ENCODE peak calls at places on chromosomes 1 and 21, in nine cellular contexts. A, Q, X, F, S, M, D, L and I are unnamed samples. For H3K36me3, the result is how much of the 10 kb centered on the place peaks cover.

GRCh38 chr1:221620437-221621384 is 121.2 kb downstream of the DUSP10 start:
- DNase-seq in A (no peak), Q (peak), X (no peak), F (peak), S (no peak), M (no peak), D (no peak), L (no peak), I (no peak)

GRCh38 chr1:42952353-42953001 is 6.2 kb downstream of the SLC2A1 start:
- DNase-seq in A (peak), Q (no peak), X (no peak), F (no peak), S (no peak), M (no peak), D (no peak), L (no peak), I (no peak)

GRCh38 chr21:46048926-46049889 is 48.7 kb upstream of the COL6A2 start:
- DNase-seq in A (peak), Q (peak), X (no peak), F (peak), S (peak), M (peak), D (peak), L (peak), I (peak)

GRCh38 chr1:1431006-1431844 is 4.3 kb upstream of the VWA1 start:
- DNase-seq in A (no peak), Q (no peak), X (peak), F (no peak), S (no peak), M (no peak), D (no peak), L (no peak), I (no peak)

GRCh38 chr1:64366821-64367220 is 103.1 kb upstream of the CACHD1 start:
- DNase-seq in A (no peak), Q (no peak), X (no peak), F (no peak), S (no peak), M (no peak), D (no peak), L (no peak), I (no peak)

GRCh38 chr1:220544901-220545303 is 17.0 kb downstream of the MARK1 start:
- DNase-seq in A (no peak), Q (no peak), X (no peak), F (peak), S (no peak), M (no peak), D (no peak), L (no peak), I (no peak)

GRCh38 chr21:43280949-43281633 is 112.3 kb downstream of the CRYAA start:
- DNase-seq in A (no peak), Q (no peak), X (peak), F (no peak), S (no peak), M (no peak), D (no peak), L (no peak), I (no peak)

GRCh38 chr1:150186789-150187559 is 37.3 kb downstream of the PLEKHO1 start:
- DNase-seq in A (peak), Q (peak), X (no peak), F (peak), S (no peak), M (no peak), D (no peak), L (peak), I (no peak)

GRCh38 chr1:198901280-198901679 is 262.4 kb downstream of the PTPRC start:
- DNase-seq in A (no peak), Q (no peak), X (no peak), F (no peak), S (no peak), M (no peak), D (no peak), L (no peak), I (no peak)

GRCh38 chr1:68819190-68819829 is 322.4 kb upstream of the DEPDC1 start:
- DNase-seq in A (peak), Q (peak), X (no peak), F (peak), S (no peak), M (no peak), D (no peak), L (no peak), I (no peak)

GRCh38 chr21:20108976-20109375 is 889.2 kb upstream of the NCAM2 start:
- DNase-seq in A (no peak), Q (no peak), X (no peak), F (no peak), S (no peak), M (no peak), D (no peak), L (no peak), I (no peak)

GRCh38 chr1:156961709-156962108 is 41.3 kb downstream of the LRRC71 start:
- DNase-seq in A (no peak), Q (no peak), X (no peak), F (no peak), S (no peak), M (no peak), D (no peak), L (no peak), I (no peak)

GRCh38 chr1:169387383-169387782 is 19.4 kb downstream of the BLZF1 start:
- DNase-seq in A (no peak), Q (no peak), X (no peak), F (no peak), S (no peak), M (no peak), D (no peak), L (no peak), I (no peak)

GRCh38 chr21:14215971-14216621 is at the start of gene RBM11:
- DNase-seq in A (peak), Q (no peak), X (peak), F (peak), S (peak), M (peak), D (peak), L (peak), I (peak)

GRCh38 chr1:236724049-236724448 is 37.8 kb downstream of the ACTN2 start:
- DNase-seq in A (no peak), Q (no peak), X (no peak), F (no peak), S (no peak), M (no peak), D (no peak), L (no peak), I (no peak)

GRCh38 chr1:147080013-147080661 is 92.1 kb downstream of the PRKAB2 start:
- DNase-seq in A (no peak), Q (no peak), X (peak), F (no peak), S (no peak), M (no peak), D (no peak), L (no peak), I (no peak)

GRCh38 chr21:34074283-34075098 is 1.1 kb downstream of the MRPS6 start:
- DNase-seq in A (no peak), Q (no peak), X (no peak), F (no peak), S (peak), M (no peak), D (no peak), L (no peak), I (no peak)

GRCh38 chr1:116488052-116488451 is 82.8 kb downstream of the CD58 start:
- DNase-seq in A (no peak), Q (no peak), X (no peak), F (no peak), S (no peak), M (no peak), D (no peak), L (no peak), I (no peak)

GRCh38 chr1:100343897-100344296 is 8.4 kb upstream of the CDC14A start:
- DNase-seq in A (no peak), Q (no peak), X (no peak), F (no peak), S (no peak), M (no peak), D (no peak), L (no peak), I (no peak)

GRCh38 chr1:214216779-214217178 is 64.2 kb upstream of the SMYD2 start:
- DNase-seq in A (no peak), Q (no peak), X (no peak), F (no peak), S (no peak), M (no peak), D (no peak), L (no peak), I (peak)

GRCh38 chr1:147292635-147293251 is 50.3 kb downstream of the CHD1L start:
- DNase-seq in A (peak), Q (peak), X (no peak), F (peak), S (no peak), M (no peak), D (peak), L (no peak), I (no peak)

GRCh38 chr1:75203415-75204277 is 69.5 kb downstream of the LHX8 start:
- DNase-seq in A (peak), Q (peak), X (no peak), F (peak), S (no peak), M (no peak), D (no peak), L (no peak), I (no peak)

GRCh38 chr1:7646981-7647901 is 123.9 kb upstream of the VAMP3 start:
- DNase-seq in A (peak), Q (no peak), X (peak), F (peak), S (peak), M (peak), D (peak), L (peak), I (peak)

GRCh38 chr1:193019442-193020026 is 39.6 kb downstream of the UCHL5 start:
- DNase-seq in A (peak), Q (peak), X (no peak), F (peak), S (no peak), M (no peak), D (no peak), L (no peak), I (no peak)

GRCh38 chr1:82517586-82517985 is 716.9 kb downstream of the ADGRL2 start:
- DNase-seq in A (peak), Q (peak), X (no peak), F (no peak), S (peak), M (peak), D (peak), L (peak), I (no peak)

GRCh38 chr1:29749021-29749420 is 512.7 kb downstream of the PTPRU start:
- DNase-seq in A (no peak), Q (no peak), X (no peak), F (no peak), S (no peak), M (no peak), D (peak), L (no peak), I (no peak)

GRCh38 chr1:12383786-12384185 is 154.0 kb downstream of the VPS13D start:
- DNase-seq in A (peak), Q (peak), X (no peak), F (peak), S (no peak), M (no peak), D (no peak), L (no peak), I (no peak)
- H3K36me3 ChIP-seq in A (under half), Q (under half), X (half or more), F (under half), S (under half), M (half or more), D (half or more), L (half or more), I (under half)

GRCh38 chr1:239795289-239795688 is 296.4 kb upstream of the FMN2 start:
- DNase-seq in A (no peak), Q (no peak), X (no peak), F (no peak), S (no peak), M (no peak), D (no peak), L (no peak), I (no peak)

GRCh38 chr1:239786464-239786863 is 305.2 kb upstream of the FMN2 start:
- DNase-seq in A (no peak), Q (no peak), X (no peak), F (no peak), S (no peak), M (no peak), D (no peak), L (no peak), I (no peak)

GRCh38 chr1:239792157-239792556 is 299.5 kb upstream of the FMN2 start:
- DNase-seq in A (no peak), Q (no peak), X (no peak), F (no peak), S (no peak), M (no peak), D (no peak), L (no peak), I (no peak)
- TF ChIP-seq CTCF in A (no peak), Q (no peak), X (no peak), F (no peak), S (no peak), M (no peak), D (no peak), L (peak), I (no peak)

DNA sequence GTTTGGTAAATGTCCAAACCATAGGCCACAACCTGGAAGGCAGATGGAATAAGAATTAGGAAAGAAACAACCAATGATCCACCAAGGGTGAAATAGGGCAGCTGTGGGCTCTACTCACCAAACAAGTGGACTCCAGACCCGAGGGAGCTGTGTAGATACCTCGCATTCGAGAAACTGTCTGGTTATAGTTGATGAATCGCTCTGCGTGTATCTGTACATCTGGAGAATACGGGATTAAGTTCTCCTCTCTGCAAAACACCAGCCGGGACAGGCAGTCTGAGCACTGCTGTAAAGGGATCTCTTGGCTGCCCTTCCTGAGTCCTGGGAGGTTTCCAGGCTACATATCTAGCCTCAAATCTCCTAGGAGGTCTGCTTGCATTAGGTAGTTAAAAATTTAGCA is 9.4 kb upstream of the UBR4 start:
- DNase-seq in A (no peak), Q (no peak), X (no peak), F (no peak), S (no peak), M (no peak), D (no peak), L (no peak), I (no peak)
- H3K36me3 ChIP-seq in A (half or more), Q (under half), X (half or more), F (under half), S (under half), M (half or more), D (half or more), L (half or more), I (under half)

DNA sequence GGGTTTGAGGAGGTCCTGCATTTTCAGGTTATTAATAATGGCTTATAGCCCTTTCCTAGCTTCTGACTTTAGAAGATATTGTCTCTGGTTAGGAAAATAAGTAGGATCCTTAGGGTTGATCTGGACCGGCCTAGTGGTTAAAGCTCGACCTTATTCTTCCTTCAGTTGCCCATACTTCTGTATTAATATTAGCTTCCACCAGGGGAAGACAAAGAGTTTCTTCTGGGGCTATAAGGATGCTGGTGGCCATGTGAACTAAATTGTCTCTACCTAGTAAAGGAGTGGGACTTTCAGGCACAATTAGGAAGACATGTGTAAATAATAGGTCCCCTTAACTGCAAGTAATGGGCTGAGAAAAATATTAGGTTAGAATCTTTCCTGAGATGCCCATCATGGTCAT is 20.6 kb upstream of the FCGR2A start:
- DNase-seq in A (no peak), Q (no peak), X (no peak), F (no peak), S (no peak), M (no peak), D (no peak), L (no peak), I (no peak)
- TF ChIP-seq CTCF in A (peak), Q (peak), X (peak), F (peak), S (no peak), M (no peak), D (peak), L (no peak), I (no peak)

GRCh38 chr1:160238408-160238807 is 23.9 kb downstream of the DCAF8 start:
- DNase-seq in A (no peak), Q (no peak), X (no peak), F (no peak), S (no peak), M (no peak), D (no peak), L (peak), I (no peak)
- H3K36me3 ChIP-seq in A (under half), Q (under half), X (half or more), F (under half), S (under half), M (half or more), D (half or more), L (half or more), I (under half)

DNA sequence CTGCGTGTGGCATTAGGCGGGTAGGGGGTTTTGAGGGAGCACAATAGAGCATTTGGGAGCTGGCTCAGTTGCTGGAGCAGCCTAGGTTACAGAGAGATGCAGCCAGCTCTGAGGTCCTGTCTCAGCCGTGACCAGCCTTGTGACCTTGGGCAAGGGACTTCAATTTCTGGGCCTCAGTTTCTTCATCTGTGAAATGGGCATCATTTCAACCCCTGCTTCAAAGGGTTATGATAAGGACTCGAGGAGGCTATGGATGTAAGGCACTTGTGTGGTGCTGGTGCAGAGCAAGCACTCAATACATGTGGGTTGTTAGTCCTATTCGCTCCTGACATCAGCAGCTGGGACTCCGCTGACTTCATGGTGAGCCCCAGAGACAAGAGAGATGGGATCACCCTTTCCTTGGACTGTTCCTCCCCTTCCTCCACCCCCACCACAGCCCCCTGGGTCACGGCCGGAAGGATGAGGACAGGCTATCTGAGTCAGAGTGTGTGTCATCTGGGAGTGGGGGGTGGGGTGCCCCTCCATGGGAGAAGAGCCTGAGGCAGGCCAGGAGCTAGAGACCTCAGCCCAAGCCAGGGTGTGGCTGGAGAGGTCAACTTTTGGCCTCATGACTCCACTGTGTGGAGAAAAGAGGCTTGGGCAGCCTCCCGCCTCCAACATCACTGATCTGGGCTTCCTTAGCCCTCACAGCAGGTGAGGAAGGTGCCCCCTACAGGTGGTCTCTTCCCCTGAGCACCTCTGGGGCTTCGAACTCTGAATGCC is 71.4 kb upstream of the ZBTB40 start:
- DNase-seq in A (peak), Q (no peak), X (no peak), F (no peak), S (no peak), M (no peak), D (no peak), L (no peak), I (no peak)
- TF ChIP-seq CTCF in A (no peak), Q (no peak), X (no peak), F (no peak), S (no peak), M (no peak), D (no peak), L (no peak), I (no peak)

DNA sequence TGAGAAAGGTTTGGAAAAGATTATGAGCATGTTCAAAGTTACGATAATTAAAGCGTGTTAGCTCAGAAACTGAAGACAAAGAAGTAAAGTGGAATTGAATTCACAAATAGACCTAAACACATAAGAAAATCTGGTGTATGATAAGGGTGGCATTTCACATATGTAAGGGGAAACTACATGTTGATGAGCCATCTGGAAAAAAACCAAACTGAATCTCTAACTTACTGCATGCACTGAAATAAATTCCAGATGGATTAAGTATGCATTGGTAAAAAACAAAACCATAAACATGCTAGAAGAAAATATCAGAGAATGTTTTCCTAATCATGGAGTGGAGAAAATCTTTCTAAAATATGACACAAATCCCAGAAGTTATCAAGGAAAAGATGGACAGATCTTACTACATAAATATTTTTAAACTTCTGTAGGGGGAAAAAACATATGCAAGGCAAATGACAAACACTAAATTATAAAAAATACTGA is 34.0 kb upstream of the CTPS1 start:
- DNase-seq in A (no peak), Q (no peak), X (no peak), F (peak), S (no peak), M (no peak), D (no peak), L (no peak), I (no peak)
- H3K36me3 ChIP-seq in A (under half), Q (under half), X (under half), F (under half), S (under half), M (under half), D (under half), L (under half), I (under half)